ENCODE peak calls at places on chromosomes 3 and 15, in four cellular contexts. Z is ureter, N is AG04450, Q is activated T-helper 1 cell treated with Interleukin-2 at 50 U/mL for 16 hours. Y is an unnamed sample.

GRCh38 chr3:170257145-170257544 is 34.9 kb downstream of the PRKCI start:
- DNase-seq in N (no peak), Z (no peak), Q (no peak), Y (no peak)

GRCh38 chr3:72639736-72640135 is 208.5 kb downstream of the SHQ1 start:
- DNase-seq in Q (no peak), N (no peak), Z (no peak), Y (no peak)

GRCh38 chr3:14143826-14144225 is 19.0 kb downstream of the TMEM43 start:
- DNase-seq in Q (no peak), Z (no peak), N (peak), Y (peak)

GRCh38 chr3:81173514-81173913 is 587.9 kb downstream of the GBE1 start:
- DNase-seq in Z (no peak), N (no peak), Q (no peak), Y (no peak)

GRCh38 chr15:33584797-33585196 is 274.0 kb downstream of the RYR3 start:
- DNase-seq in Q (no peak), Z (no peak), N (no peak), Y (no peak)

GRCh38 chr3:180870008-180870733 is 42.3 kb upstream of the FXR1 start:
- DNase-seq in N (no peak), Q (no peak), Z (no peak), Y (no peak)

GRCh38 chr15:73928241-73928579 is 1.9 kb downstream of the LOXL1 start:
- DNase-seq in N (no peak), Q (no peak), Z (no peak), Y (no peak)

GRCh38 chr3:63945558-63946096 is 33.4 kb upstream of the SCAANT1 start:
- DNase-seq in N (no peak), Q (no peak), Z (no peak), Y (no peak)

GRCh38 chr15:100202309-100202943 is 139.3 kb downstream of the ADAMTS17 start:
- DNase-seq in N (no peak), Z (no peak), Q (no peak), Y (no peak)

GRCh38 chr15:84766461-84767005 is 18.1 kb downstream of the ZNF592 start:
- DNase-seq in N (no peak), Q (no peak), Z (no peak), Y (no peak)

GRCh38 chr3:136380530-136380929 is 130.4 kb downstream of the PCCB start:
- DNase-seq in N (no peak), Q (no peak), Z (no peak), Y (no peak)

GRCh38 chr3:118909751-118910150 is 124.9 kb downstream of the IGSF11 start:
- DNase-seq in Q (no peak), Z (no peak), N (no peak), Y (no peak)

GRCh38 chr3:111763968-111764367 is 95.1 kb upstream of the PHLDB2 start:
- DNase-seq in N (no peak), Z (no peak), Q (no peak), Y (no peak)

GRCh38 chr3:135271562-135272290 is 476.7 kb downstream of the EPHB1 start:
- DNase-seq in Q (no peak), N (no peak), Z (no peak), Y (no peak)

GRCh38 chr15:37016287-37016686 is 84.1 kb downstream of the MEIS2 start:
- DNase-seq in Z (no peak), N (no peak), Q (no peak), Y (peak)

GRCh38 chr15:100190675-100191074 is 151.1 kb downstream of the ADAMTS17 start:
- DNase-seq in Z (no peak), Q (no peak), N (no peak), Y (no peak)

GRCh38 chr3:195407511-195408409 is 35.1 kb downstream of the ACAP2 start:
- DNase-seq in N (no peak), Q (no peak), Z (no peak), Y (no peak)

GRCh38 chr15:45847645-45848044 is 212.8 kb downstream of the SQOR start:
- DNase-seq in Q (no peak), Z (no peak), N (no peak), Y (no peak)

GRCh38 chr3:52483577-52484495 is 11.3 kb upstream of the STAB1 start:
- DNase-seq in N (peak), Z (no peak), Q (no peak), Y (peak)

Y was measured in prostate gland.